ENCODE peak calls at places on chromosomes 7 and 10, in four cellular contexts. One of them, this sample, is unnamed.

GRCh38 chr10:19815478-19816419 is 483 bp upstream of the PLXDC2 start:
- DNase-seq in GM12892: no peak
- DNase-seq in body of pancreas: peak; percentile 63
- DNase-seq in suprapubic skin: peak; percentile 88
- DNase-seq in this sample: peak; percentile 17

GRCh38 chr7:138125598-138126111 is 49.4 kb downstream of the AKR1D1 start:
- DNase-seq in GM12892: peak; percentile 21
- DNase-seq in suprapubic skin: no peak
- DNase-seq in body of pancreas: peak; percentile 16
- DNase-seq in this sample: peak; percentile 22

GRCh38 chr7:135757719-135758411 is 9.3 kb upstream of the FAM180A start:
- DNase-seq in GM12892: no peak
- DNase-seq in body of pancreas: no peak
- DNase-seq in suprapubic skin: no peak
- DNase-seq in this sample: no peak

GRCh38 chr10:8306685-8307364 is 252.3 kb downstream of the GATA3 start:
- DNase-seq in body of pancreas: no peak
- DNase-seq in suprapubic skin: no peak
- DNase-seq in GM12892: no peak
- DNase-seq in this sample: no peak

GRCh38 chr7:36202347-36202896 is 49.4 kb downstream of the EEPD1 start:
- DNase-seq in GM12892: no peak
- DNase-seq in body of pancreas: no peak
- DNase-seq in suprapubic skin: no peak
- DNase-seq in this sample: no peak

GRCh38 chr10:123804716-123805115 is 86.9 kb downstream of the CPXM2 start:
- DNase-seq in suprapubic skin: no peak
- DNase-seq in GM12892: no peak
- DNase-seq in body of pancreas: no peak
- DNase-seq in this sample: no peak

GRCh38 chr10:71840177-71840711 is 10.8 kb downstream of the PSAP start:
- DNase-seq in GM12892: no peak
- DNase-seq in body of pancreas: peak; percentile 66
- DNase-seq in suprapubic skin: no peak
- DNase-seq in this sample: peak; percentile 88

GRCh38 chr10:27482984-27483956 is 20.8 kb upstream of the RAB18 start:
- DNase-seq in body of pancreas: no peak
- DNase-seq in suprapubic skin: no peak
- DNase-seq in GM12892: no peak
- DNase-seq in this sample: peak; percentile 15

GRCh38 chr10:131979821-131980270 is 1.9 kb downstream of the BNIP3 start:
- DNase-seq in body of pancreas: no peak
- DNase-seq in suprapubic skin: peak; percentile 78
- DNase-seq in GM12892: no peak
- DNase-seq in this sample: no peak

GRCh38 chr10:3869036-3869435 is 84.0 kb upstream of the KLF6 start:
- DNase-seq in body of pancreas: no peak
- DNase-seq in suprapubic skin: no peak
- DNase-seq in GM12892: no peak
- DNase-seq in this sample: no peak

GRCh38 chr7:57868771-57869483 is 418.9 kb downstream of the ZNF716 start:
- DNase-seq in suprapubic skin: peak; percentile 65
- DNase-seq in body of pancreas: no peak
- DNase-seq in GM12892: no peak
- DNase-seq in this sample: no peak

GRCh38 chr10:89963446-89964102 is 262.2 kb downstream of the KIF20B start:
- DNase-seq in suprapubic skin: no peak
- DNase-seq in GM12892: no peak
- DNase-seq in body of pancreas: no peak
- DNase-seq in this sample: no peak

GRCh38 chr7:79868010-79868409 is 266.6 kb upstream of the GNAI1 start:
- DNase-seq in GM12892: no peak
- DNase-seq in suprapubic skin: no peak
- DNase-seq in body of pancreas: no peak
- DNase-seq in this sample: no peak

GRCh38 chr7:50281680-50282445 is 22.7 kb upstream of the IKZF1 start:
- DNase-seq in suprapubic skin: no peak
- DNase-seq in body of pancreas: peak; percentile 31
- DNase-seq in GM12892: no peak
- DNase-seq in this sample: no peak

GRCh38 chr10:12638103-12638502 is 288.8 kb downstream of the CAMK1D start:
- DNase-seq in body of pancreas: no peak
- DNase-seq in GM12892: no peak
- DNase-seq in suprapubic skin: no peak
- DNase-seq in this sample: no peak

GRCh38 chr10:26854524-26854923 is 6.2 kb downstream of the ABI1 start:
- DNase-seq in body of pancreas: no peak
- DNase-seq in suprapubic skin: no peak
- DNase-seq in GM12892: no peak
- DNase-seq in this sample: no peak

GRCh38 chr10:111344804-111345203 is 268.0 kb downstream of the ADRA2A start:
- DNase-seq in suprapubic skin: no peak
- DNase-seq in body of pancreas: no peak
- DNase-seq in GM12892: no peak
- DNase-seq in this sample: no peak

GRCh38 chr7:2709553-2710165 is 21.7 kb downstream of the AMZ1 start:
- DNase-seq in body of pancreas: peak; percentile 73
- DNase-seq in GM12892: peak; percentile 90
- DNase-seq in suprapubic skin: no peak
- DNase-seq in this sample: no peak

GRCh38 chr7:89661876-89662275 is 492.4 kb upstream of the STEAP1 start:
- DNase-seq in suprapubic skin: no peak
- DNase-seq in body of pancreas: no peak
- DNase-seq in GM12892: no peak
- DNase-seq in this sample: no peak

GRCh38 chr10:103676851-103677417 is 178.4 kb downstream of the SH3PXD2A start:
- DNase-seq in GM12892: no peak
- DNase-seq in suprapubic skin: peak; percentile 92
- DNase-seq in body of pancreas: peak; percentile 52
- DNase-seq in this sample: no peak

GRCh38 chr10:34194259-34194658 is 620.8 kb downstream of the PARD3 start:
- DNase-seq in suprapubic skin: no peak
- DNase-seq in body of pancreas: peak; percentile 17
- DNase-seq in GM12892: no peak
- DNase-seq in this sample: no peak

GRCh38 chr10:93995598-93996271 is 2.0 kb downstream of the PLCE1 start:
- DNase-seq in suprapubic skin: no peak
- DNase-seq in GM12892: no peak
- DNase-seq in body of pancreas: no peak
- DNase-seq in this sample: peak; percentile 73

GRCh38 chr10:79124066-79124465 is 55.3 kb downstream of the ZMIZ1 start:
- DNase-seq in body of pancreas: no peak
- DNase-seq in suprapubic skin: no peak
- DNase-seq in GM12892: no peak
- DNase-seq in this sample: no peak

GRCh38 chr10:30531751-30532530 is 97.6 kb downstream of the LYZL2 start:
- DNase-seq in GM12892: no peak
- DNase-seq in body of pancreas: no peak
- DNase-seq in suprapubic skin: no peak
- DNase-seq in this sample: no peak

GRCh38 chr7:5689118-5689517 is 92.3 kb downstream of the RNF216 start:
- DNase-seq in GM12892: no peak
- DNase-seq in body of pancreas: no peak
- DNase-seq in suprapubic skin: no peak
- DNase-seq in this sample: no peak

GRCh38 chr7:30754315-30754877 is 2.5 kb downstream of the INMT start:
- DNase-seq in suprapubic skin: no peak
- DNase-seq in body of pancreas: no peak
- DNase-seq in GM12892: no peak
- DNase-seq in this sample: no peak

GRCh38 chr10:30169342-30169741 is 110.0 kb upstream of the JCAD start:
- DNase-seq in GM12892: no peak
- DNase-seq in body of pancreas: no peak
- DNase-seq in suprapubic skin: no peak
- DNase-seq in this sample: no peak

GRCh38 chr7:140153666-140154161 is 23.1 kb downstream of the KDM7A start:
- DNase-seq in GM12892: no peak
- DNase-seq in suprapubic skin: no peak
- DNase-seq in body of pancreas: no peak
- DNase-seq in this sample: no peak

GRCh38 chr7:158087196-158087595 is 500.4 kb downstream of the PTPRN2 start:
- DNase-seq in GM12892: no peak
- DNase-seq in body of pancreas: no peak
- DNase-seq in suprapubic skin: peak; percentile 47
- DNase-seq in this sample: no peak

GRCh38 chr7:40644454-40645188 is 509.8 kb downstream of the SUGCT start:
- DNase-seq in GM12892: no peak
- DNase-seq in body of pancreas: no peak
- DNase-seq in suprapubic skin: no peak
- DNase-seq in this sample: no peak

GRCh38 chr7:41428330-41428729 is 274.6 kb downstream of the INHBA start:
- DNase-seq in suprapubic skin: no peak
- DNase-seq in body of pancreas: no peak
- DNase-seq in GM12892: no peak
- DNase-seq in this sample: no peak

GRCh38 chr10:69801094-69801433 is 642 bp upstream of the COL13A1 start:
- DNase-seq in suprapubic skin: no peak
- DNase-seq in body of pancreas: peak; percentile 44
- DNase-seq in GM12892: peak; percentile 46
- DNase-seq in this sample: peak; percentile 78

GRCh38 chr7:132437730-132438129 is 138.5 kb downstream of the PLXNA4 start:
- DNase-seq in suprapubic skin: no peak
- DNase-seq in GM12892: no peak
- DNase-seq in body of pancreas: no peak
- DNase-seq in this sample: no peak

GRCh38 chr10:85204814-85205213 is 876.4 kb downstream of the CCSER2 start:
- DNase-seq in body of pancreas: no peak
- DNase-seq in GM12892: no peak
- DNase-seq in suprapubic skin: no peak
- DNase-seq in this sample: no peak

GRCh38 chr7:104826140-104826539 is 187.9 kb upstream of the KMT2E start:
- DNase-seq in GM12892: no peak
- DNase-seq in suprapubic skin: no peak
- DNase-seq in body of pancreas: no peak
- DNase-seq in this sample: no peak

DNA sequence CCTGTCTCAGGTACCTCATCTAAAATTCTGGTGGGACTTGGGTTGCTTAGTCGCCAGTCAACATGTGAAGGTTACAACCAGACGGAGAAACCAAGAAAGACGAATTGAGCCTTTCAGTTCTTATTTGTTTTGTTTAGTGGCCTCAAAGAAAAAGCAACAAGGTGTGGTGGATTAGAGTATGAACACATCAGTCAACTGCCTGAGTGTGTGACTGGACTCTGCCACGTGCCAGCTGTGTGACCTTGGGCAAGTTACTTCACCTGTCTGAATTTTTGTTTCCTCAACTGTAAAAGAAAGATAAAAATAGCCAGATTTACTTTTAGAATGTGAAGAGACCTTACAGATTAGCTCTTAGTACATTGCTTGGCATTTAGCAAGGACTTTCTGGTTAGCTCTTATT is 259.2 kb downstream of the CREB5 start:
- DNase-seq in GM12892: no peak
- DNase-seq in body of pancreas: no peak
- DNase-seq in suprapubic skin: no peak
- DNase-seq in this sample: no peak
- TF ChIP-seq POLR2A in GM12892: no peak
- TF ChIP-seq POLR2A in body of pancreas: no peak
- TF ChIP-seq POLR2A in suprapubic skin: no peak
- TF ChIP-seq POLR2A in this sample: no peak

DNA sequence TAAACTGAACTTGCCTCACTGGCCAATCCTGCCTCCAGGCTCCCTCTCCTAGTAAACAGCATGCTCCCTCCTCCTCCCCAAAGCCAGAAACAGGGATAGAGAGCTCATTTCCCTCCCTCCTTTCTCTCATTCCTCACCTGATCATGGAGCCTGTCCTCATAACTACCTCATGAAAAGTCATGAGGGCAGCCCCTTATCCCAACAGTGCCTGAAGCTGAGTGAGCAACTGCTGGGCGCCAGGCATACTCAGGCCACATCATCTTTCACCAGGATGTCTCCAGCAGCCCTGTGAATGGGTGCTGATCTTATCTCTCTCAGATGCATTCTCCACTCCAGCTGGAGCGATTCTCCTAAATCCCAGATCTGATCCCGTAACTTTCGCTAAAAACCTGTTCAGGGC is 307.2 kb downstream of the PRPF18 start:
- DNase-seq in body of pancreas: no peak
- DNase-seq in GM12892: no peak
- DNase-seq in suprapubic skin: no peak
- DNase-seq in this sample: peak; percentile 64
- TF ChIP-seq POLR2A in body of pancreas: no peak
- TF ChIP-seq POLR2A in GM12892: no peak
- TF ChIP-seq POLR2A in suprapubic skin: no peak
- TF ChIP-seq POLR2A in this sample: no peak

DNA sequence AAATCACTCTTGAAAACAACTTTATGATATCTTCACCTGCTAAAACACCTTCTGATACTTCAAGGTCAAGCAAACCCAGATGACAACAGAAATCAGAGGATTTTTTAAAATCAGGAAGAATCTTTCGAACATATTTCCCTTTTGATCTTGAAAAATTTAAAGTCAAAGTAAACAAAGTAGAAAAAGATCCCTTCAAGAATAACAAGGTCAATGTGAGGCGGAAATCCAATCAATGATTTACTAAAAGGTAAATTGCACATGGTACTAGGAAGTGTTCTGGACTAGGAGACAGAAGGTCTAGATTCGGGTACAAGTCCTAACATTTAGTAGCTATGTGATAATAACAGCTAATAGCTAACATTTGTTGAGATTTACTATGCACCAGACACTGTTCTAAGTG is 176.7 kb downstream of the CPEB3 start:
- DNase-seq in suprapubic skin: no peak
- DNase-seq in body of pancreas: no peak
- DNase-seq in GM12892: no peak
- DNase-seq in this sample: no peak
- TF ChIP-seq POLR2A in suprapubic skin: no peak
- TF ChIP-seq POLR2A in body of pancreas: no peak
- TF ChIP-seq POLR2A in GM12892: no peak
- TF ChIP-seq POLR2A in this sample: no peak

DNA sequence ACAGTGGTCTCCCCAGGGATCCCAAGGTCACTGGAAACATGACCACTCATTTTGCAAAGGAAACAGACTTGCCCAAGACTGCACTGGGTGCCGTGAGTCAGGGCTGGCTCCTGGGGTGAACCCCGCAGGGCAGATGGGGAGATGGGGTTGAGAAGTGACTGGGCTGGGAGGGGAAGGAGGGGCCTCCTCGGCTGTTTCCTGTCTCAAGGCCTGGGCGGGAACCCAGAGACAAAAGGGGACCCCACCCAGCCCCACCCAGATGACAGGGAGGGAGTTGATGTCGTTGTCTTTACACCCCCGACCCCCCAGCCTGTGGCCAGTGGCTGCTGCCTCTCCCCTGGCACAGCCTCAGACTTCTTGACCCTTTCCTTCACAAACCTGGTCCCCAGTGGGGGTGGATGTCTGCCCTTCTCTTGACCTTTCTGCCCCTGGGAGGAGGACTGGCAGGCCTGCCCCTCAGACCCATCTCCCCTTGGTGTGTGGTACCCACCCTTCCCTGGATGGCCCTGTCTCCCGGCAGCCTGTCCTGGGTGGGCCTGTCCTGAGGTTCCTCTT is 1.4 kb downstream of the MYO1G start:
- DNase-seq in body of pancreas: peak; percentile 34
- DNase-seq in GM12892: no peak
- DNase-seq in suprapubic skin: no peak
- DNase-seq in this sample: peak; percentile 95
- TF ChIP-seq POLR2A in body of pancreas: no peak
- TF ChIP-seq POLR2A in GM12892: peak; percentile 74
- TF ChIP-seq POLR2A in suprapubic skin: no peak
- TF ChIP-seq POLR2A in this sample: no peak